ENCODE peak calls at places on chromosomes 16 and 17, in nine cellular contexts. One of them, this sample, is unnamed.

GRCh38 chr17:47962901-47963300 is 5.2 kb upstream of the PRR15L start:
- DNase-seq in retinal pigment epithelial cell: no peak
- DNase-seq in upper lobe of right lung: no peak
- DNase-seq in HFF-Myc: no peak
- DNase-seq in Caco-2: no peak
- DNase-seq in hepatocyte: no peak
- DNase-seq in cardiac fibroblast: no peak
- DNase-seq in Peyer's patch: no peak
- DNase-seq in lower lobe of right lung: no peak
- DNase-seq in this sample: no peak

GRCh38 chr16:278863-279366 is 1.5 kb upstream of the ARHGDIG start:
- DNase-seq in retinal pigment epithelial cell: peak
- DNase-seq in upper lobe of right lung: no peak
- DNase-seq in HFF-Myc: peak
- DNase-seq in Caco-2: peak
- DNase-seq in hepatocyte: no peak
- DNase-seq in cardiac fibroblast: peak
- DNase-seq in Peyer's patch: no peak
- DNase-seq in lower lobe of right lung: no peak
- DNase-seq in this sample: no peak

GRCh38 chr16:5193877-5194276 is 96.3 kb upstream of the EEF2KMT start:
- DNase-seq in retinal pigment epithelial cell: no peak
- DNase-seq in upper lobe of right lung: no peak
- DNase-seq in HFF-Myc: no peak
- DNase-seq in Caco-2: no peak
- DNase-seq in hepatocyte: no peak
- DNase-seq in cardiac fibroblast: no peak
- DNase-seq in Peyer's patch: no peak
- DNase-seq in lower lobe of right lung: no peak
- DNase-seq in this sample: no peak

GRCh38 chr17:71760062-71760720 is 360.6 kb upstream of the SOX9 start:
- DNase-seq in retinal pigment epithelial cell: no peak
- DNase-seq in upper lobe of right lung: no peak
- DNase-seq in HFF-Myc: no peak
- DNase-seq in Caco-2: peak
- DNase-seq in hepatocyte: no peak
- DNase-seq in cardiac fibroblast: no peak
- DNase-seq in Peyer's patch: no peak
- DNase-seq in lower lobe of right lung: no peak
- DNase-seq in this sample: peak

GRCh38 chr17:8204761-8205555 is 5.4 kb downstream of the AURKB start:
- DNase-seq in retinal pigment epithelial cell: no peak
- DNase-seq in upper lobe of right lung: no peak
- DNase-seq in HFF-Myc: no peak
- DNase-seq in Caco-2: no peak
- DNase-seq in hepatocyte: no peak
- DNase-seq in cardiac fibroblast: no peak
- DNase-seq in Peyer's patch: no peak
- DNase-seq in lower lobe of right lung: no peak
- DNase-seq in this sample: no peak

GRCh38 chr17:9645858-9646555 is 690 bp downstream of the USP43 start:
- DNase-seq in retinal pigment epithelial cell: no peak
- DNase-seq in upper lobe of right lung: peak
- DNase-seq in HFF-Myc: no peak
- DNase-seq in Caco-2: peak
- DNase-seq in hepatocyte: peak
- DNase-seq in cardiac fibroblast: no peak
- DNase-seq in Peyer's patch: peak
- DNase-seq in lower lobe of right lung: peak
- DNase-seq in this sample: no peak

GRCh38 chr16:49213594-49213993 is 68.0 kb downstream of the CBLN1 start:
- DNase-seq in retinal pigment epithelial cell: no peak
- DNase-seq in upper lobe of right lung: no peak
- DNase-seq in HFF-Myc: no peak
- DNase-seq in Caco-2: no peak
- DNase-seq in hepatocyte: no peak
- DNase-seq in cardiac fibroblast: no peak
- DNase-seq in Peyer's patch: no peak
- DNase-seq in lower lobe of right lung: no peak
- DNase-seq in this sample: no peak

GRCh38 chr16:77759821-77760220 is 28.5 kb upstream of the VAT1L start:
- DNase-seq in retinal pigment epithelial cell: no peak
- DNase-seq in upper lobe of right lung: no peak
- DNase-seq in HFF-Myc: no peak
- DNase-seq in Caco-2: no peak
- DNase-seq in hepatocyte: no peak
- DNase-seq in cardiac fibroblast: no peak
- DNase-seq in Peyer's patch: no peak
- DNase-seq in lower lobe of right lung: no peak
- DNase-seq in this sample: peak

GRCh38 chr17:60664022-60664421 is 13.6 kb upstream of the BCAS3 start:
- DNase-seq in retinal pigment epithelial cell: no peak
- DNase-seq in upper lobe of right lung: no peak
- DNase-seq in HFF-Myc: no peak
- DNase-seq in Caco-2: no peak
- DNase-seq in hepatocyte: no peak
- DNase-seq in cardiac fibroblast: peak
- DNase-seq in Peyer's patch: no peak
- DNase-seq in lower lobe of right lung: no peak
- DNase-seq in this sample: peak

GRCh38 chr17:78344666-78345065 is 15.2 kb downstream of the SOCS3 start:
- DNase-seq in retinal pigment epithelial cell: no peak
- DNase-seq in upper lobe of right lung: no peak
- DNase-seq in HFF-Myc: no peak
- DNase-seq in Caco-2: no peak
- DNase-seq in hepatocyte: no peak
- DNase-seq in cardiac fibroblast: no peak
- DNase-seq in Peyer's patch: no peak
- DNase-seq in lower lobe of right lung: no peak
- DNase-seq in this sample: no peak

GRCh38 chr16:13938480-13938879 is 18.5 kb downstream of the ERCC4 start:
- DNase-seq in retinal pigment epithelial cell: no peak
- DNase-seq in upper lobe of right lung: no peak
- DNase-seq in HFF-Myc: no peak
- DNase-seq in Caco-2: no peak
- DNase-seq in hepatocyte: no peak
- DNase-seq in cardiac fibroblast: no peak
- DNase-seq in Peyer's patch: no peak
- DNase-seq in lower lobe of right lung: no peak
- DNase-seq in this sample: no peak

DNA sequence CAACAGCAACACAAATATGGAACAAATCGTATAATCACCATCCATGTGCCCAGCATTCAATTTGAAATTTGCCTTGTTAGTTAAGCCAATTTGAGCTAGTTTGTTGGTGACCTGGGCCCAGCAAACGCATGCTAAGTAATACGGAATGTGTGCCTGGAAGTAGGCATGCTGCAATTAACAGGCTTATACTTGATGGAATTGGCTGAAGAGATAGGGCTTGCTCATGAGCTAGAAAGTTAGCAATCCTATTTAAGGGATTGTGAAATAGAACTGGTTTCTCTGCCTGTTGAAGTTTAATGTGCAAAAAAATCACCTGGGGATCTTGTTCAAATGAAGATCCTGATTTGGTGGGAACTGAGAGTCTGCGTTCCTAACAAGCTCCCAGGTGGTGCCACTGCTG is 8.5 kb upstream of the LPO start:
- DNase-seq in retinal pigment epithelial cell: no peak
- DNase-seq in upper lobe of right lung: no peak
- DNase-seq in HFF-Myc: no peak
- DNase-seq in Caco-2: no peak
- DNase-seq in hepatocyte: no peak
- DNase-seq in cardiac fibroblast: no peak
- DNase-seq in Peyer's patch: no peak
- DNase-seq in lower lobe of right lung: no peak
- DNase-seq in this sample: no peak
- TF ChIP-seq CTCF in retinal pigment epithelial cell: no peak
- TF ChIP-seq CTCF in upper lobe of right lung: no peak
- TF ChIP-seq CTCF in HFF-Myc: no peak
- TF ChIP-seq CTCF in Caco-2: no peak
- TF ChIP-seq CTCF in hepatocyte: no peak
- TF ChIP-seq CTCF in cardiac fibroblast: no peak
- TF ChIP-seq CTCF in Peyer's patch: no peak
- TF ChIP-seq CTCF in lower lobe of right lung: no peak
- TF ChIP-seq CTCF in this sample: no peak

GRCh38 chr17:45895969-45896793 is 1.8 kb downstream of the MAPT start:
- DNase-seq in retinal pigment epithelial cell: no peak
- DNase-seq in upper lobe of right lung: no peak
- DNase-seq in HFF-Myc: no peak
- DNase-seq in Caco-2: no peak
- DNase-seq in hepatocyte: no peak
- DNase-seq in cardiac fibroblast: no peak
- DNase-seq in Peyer's patch: no peak
- DNase-seq in lower lobe of right lung: no peak
- DNase-seq in this sample: no peak
- H3K4me3 ChIP-seq in retinal pigment epithelial cell: no peak
- H3K4me3 ChIP-seq in upper lobe of right lung: peak
- H3K4me3 ChIP-seq in HFF-Myc: no peak
- H3K4me3 ChIP-seq in Caco-2: peak
- H3K4me3 ChIP-seq in hepatocyte: no peak
- H3K4me3 ChIP-seq in cardiac fibroblast: no peak
- H3K4me3 ChIP-seq in Peyer's patch: peak
- H3K4me3 ChIP-seq in lower lobe of right lung: peak
- H3K4me3 ChIP-seq in this sample: no peak

GRCh38 chr17:44581868-44582267 is 24.6 kb downstream of the FZD2 start:
- DNase-seq in retinal pigment epithelial cell: no peak
- DNase-seq in upper lobe of right lung: no peak
- DNase-seq in HFF-Myc: no peak
- DNase-seq in Caco-2: no peak
- DNase-seq in hepatocyte: no peak
- DNase-seq in cardiac fibroblast: peak
- DNase-seq in Peyer's patch: no peak
- DNase-seq in lower lobe of right lung: no peak
- DNase-seq in this sample: no peak
- TF ChIP-seq CTCF in retinal pigment epithelial cell: peak
- TF ChIP-seq CTCF in upper lobe of right lung: no peak
- TF ChIP-seq CTCF in HFF-Myc: peak
- TF ChIP-seq CTCF in Caco-2: no peak
- TF ChIP-seq CTCF in hepatocyte: no peak
- TF ChIP-seq CTCF in cardiac fibroblast: peak
- TF ChIP-seq CTCF in Peyer's patch: no peak
- TF ChIP-seq CTCF in lower lobe of right lung: no peak
- TF ChIP-seq CTCF in this sample: peak

DNA sequence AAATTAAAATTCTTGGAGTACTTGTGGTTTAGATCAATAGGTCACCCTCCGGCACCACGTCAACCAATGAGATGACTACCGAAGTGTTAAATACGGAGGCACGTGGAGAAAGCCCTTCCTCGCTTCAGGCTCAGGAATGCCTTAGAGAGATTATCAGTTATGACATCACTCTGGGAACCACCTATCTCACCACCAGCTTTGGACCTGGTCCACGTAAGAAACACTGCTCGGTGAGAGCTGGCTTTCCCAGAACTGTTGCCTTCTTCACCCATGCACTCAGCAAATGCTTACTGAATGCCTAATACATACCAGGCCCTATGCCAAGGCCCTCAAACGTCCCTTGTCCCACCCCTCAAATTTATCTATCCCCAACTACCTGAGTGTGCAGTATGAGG is 71.3 kb downstream of the SMG6 start:
- DNase-seq in retinal pigment epithelial cell: peak
- DNase-seq in upper lobe of right lung: no peak
- DNase-seq in HFF-Myc: peak
- DNase-seq in Caco-2: no peak
- DNase-seq in hepatocyte: no peak
- DNase-seq in cardiac fibroblast: peak
- DNase-seq in Peyer's patch: no peak
- DNase-seq in lower lobe of right lung: no peak
- DNase-seq in this sample: peak
- H3K4me3 ChIP-seq in retinal pigment epithelial cell: no peak
- H3K4me3 ChIP-seq in upper lobe of right lung: no peak
- H3K4me3 ChIP-seq in HFF-Myc: no peak
- H3K4me3 ChIP-seq in Caco-2: no peak
- H3K4me3 ChIP-seq in hepatocyte: no peak
- H3K4me3 ChIP-seq in cardiac fibroblast: no peak
- H3K4me3 ChIP-seq in Peyer's patch: no peak
- H3K4me3 ChIP-seq in lower lobe of right lung: no peak
- H3K4me3 ChIP-seq in this sample: no peak

GRCh38 chr16:23914935-23915549 is 79.3 kb downstream of the PRKCB start:
- DNase-seq in retinal pigment epithelial cell: no peak
- DNase-seq in upper lobe of right lung: no peak
- DNase-seq in HFF-Myc: no peak
- DNase-seq in Caco-2: no peak
- DNase-seq in hepatocyte: no peak
- DNase-seq in cardiac fibroblast: no peak
- DNase-seq in Peyer's patch: no peak
- DNase-seq in lower lobe of right lung: no peak
- DNase-seq in this sample: no peak

GRCh38 chr16:23920899-23921298 is 85.1 kb downstream of the PRKCB start:
- DNase-seq in retinal pigment epithelial cell: no peak
- DNase-seq in upper lobe of right lung: no peak
- DNase-seq in HFF-Myc: no peak
- DNase-seq in Caco-2: no peak
- DNase-seq in hepatocyte: no peak
- DNase-seq in cardiac fibroblast: no peak
- DNase-seq in Peyer's patch: no peak
- DNase-seq in lower lobe of right lung: no peak
- DNase-seq in this sample: no peak

GRCh38 chr16:23922406-23922805 is 86.6 kb downstream of the PRKCB start:
- DNase-seq in retinal pigment epithelial cell: no peak
- DNase-seq in upper lobe of right lung: no peak
- DNase-seq in HFF-Myc: no peak
- DNase-seq in Caco-2: no peak
- DNase-seq in hepatocyte: no peak
- DNase-seq in cardiac fibroblast: no peak
- DNase-seq in Peyer's patch: no peak
- DNase-seq in lower lobe of right lung: no peak
- DNase-seq in this sample: no peak

GRCh38 chr16:23920446-23920845 is 84.7 kb downstream of the PRKCB start:
- DNase-seq in retinal pigment epithelial cell: no peak
- DNase-seq in upper lobe of right lung: no peak
- DNase-seq in HFF-Myc: no peak
- DNase-seq in Caco-2: no peak
- DNase-seq in hepatocyte: no peak
- DNase-seq in cardiac fibroblast: no peak
- DNase-seq in Peyer's patch: no peak
- DNase-seq in lower lobe of right lung: no peak
- DNase-seq in this sample: no peak

GRCh38 chr16:23917621-23918020 is 81.8 kb downstream of the PRKCB start:
- DNase-seq in retinal pigment epithelial cell: no peak
- DNase-seq in upper lobe of right lung: no peak
- DNase-seq in HFF-Myc: no peak
- DNase-seq in Caco-2: no peak
- DNase-seq in hepatocyte: no peak
- DNase-seq in cardiac fibroblast: no peak
- DNase-seq in Peyer's patch: no peak
- DNase-seq in lower lobe of right lung: no peak
- DNase-seq in this sample: no peak
- TF ChIP-seq CTCF in retinal pigment epithelial cell: no peak
- TF ChIP-seq CTCF in upper lobe of right lung: no peak
- TF ChIP-seq CTCF in HFF-Myc: no peak
- TF ChIP-seq CTCF in Caco-2: no peak
- TF ChIP-seq CTCF in hepatocyte: no peak
- TF ChIP-seq CTCF in cardiac fibroblast: no peak
- TF ChIP-seq CTCF in Peyer's patch: no peak
- TF ChIP-seq CTCF in lower lobe of right lung: no peak
- TF ChIP-seq CTCF in this sample: no peak

This sample was measured in AG10803.